ENCODE peak calls at places on chromosomes 7 and 10, in four cellular contexts. O is epithelial cell of esophagus, U is fibroblast of lung, K is fibroblast of pulmonary artery. P is an unnamed sample.

GRCh38 chr10:119933179-119933578 is 40.6 kb downstream of the SEC23IP start:
- DNase-seq in K (peak), O (no peak), U (peak), P (peak)

GRCh38 chr10:100168313-100168643 is 17.6 kb downstream of the ERLIN1 start:
- DNase-seq in O (no peak), K (no peak), U (no peak), P (no peak)

GRCh38 chr7:157276091-157276561 is 60.7 kb upstream of the DNAJB6 start:
- DNase-seq in U (no peak), K (no peak), O (no peak), P (no peak)

GRCh38 chr10:3502606-3503005 is 282.4 kb downstream of the KLF6 start:
- DNase-seq in O (no peak), K (no peak), U (no peak), P (no peak)

GRCh38 chr10:11164806-11165590 is 147.3 kb downstream of the CELF2 start:
- DNase-seq in U (peak), K (peak), O (peak), P (peak)

GRCh38 chr10:72736176-72736795 is 44.3 kb downstream of the MCU start:
- DNase-seq in K (peak), U (peak), O (peak), P (peak)

GRCh38 chr10:123614888-123615287 is 51.3 kb upstream of the GPR26 start:
- DNase-seq in O (peak), K (peak), U (peak), P (peak)

GRCh38 chr10:79386637-79387465 is 39.6 kb downstream of the PPIF start:
- DNase-seq in K (no peak), U (no peak), O (no peak), P (peak)

GRCh38 chr10:83007521-83007920 is 1131.8 kb upstream of the GHITM start:
- DNase-seq in U (no peak), O (no peak), K (no peak), P (no peak)

GRCh38 chr7:100371561-100372171 is 1.6 kb upstream of the PILRA start:
- DNase-seq in O (no peak), K (no peak), U (no peak), P (no peak)

GRCh38 chr7:44313621-44314031 is 11.8 kb downstream of the CAMK2B start:
- DNase-seq in U (no peak), O (no peak), K (no peak), P (no peak)

GRCh38 chr10:93445978-93446720 is 36.0 kb downstream of the MYOF start:
- DNase-seq in U (no peak), K (no peak), O (peak), P (peak)

GRCh38 chr10:120456143-120456625 is 843 bp upstream of the PLPP4 start:
- DNase-seq in K (no peak), U (no peak), O (no peak), P (no peak)

GRCh38 chr7:125255793-125256192 is 326.2 kb upstream of the POT1 start:
- DNase-seq in K (peak), U (no peak), O (peak), P (no peak)

GRCh38 chr7:46660402-46660801 is 739.3 kb upstream of the IGFBP3 start:
- DNase-seq in U (peak), O (no peak), K (no peak), P (no peak)

GRCh38 chr10:46520941-46521340 is 35.5 kb downstream of the GPRIN2 start:
- DNase-seq in K (peak), O (peak), U (peak), P (peak)

GRCh38 chr10:112361951-112362770 is 11.8 kb upstream of the ACSL5 start:
- DNase-seq in K (peak), U (peak), O (peak), P (peak)

GRCh38 chr10:33087142-33087541 is 129.1 kb upstream of the ITGB1 start:
- DNase-seq in O (no peak), U (no peak), K (no peak), P (peak)
- H3K4me3 ChIP-seq in O (no peak), U (no peak), K (no peak), P (no peak)

GRCh38 chr7:151518105-151518780 is 1.5 kb downstream of the RHEB start:
- DNase-seq in O (peak), K (peak), U (peak), P (peak)
- TF ChIP-seq CTCF in O (peak), K (no peak), U (no peak), P (no peak)

DNA sequence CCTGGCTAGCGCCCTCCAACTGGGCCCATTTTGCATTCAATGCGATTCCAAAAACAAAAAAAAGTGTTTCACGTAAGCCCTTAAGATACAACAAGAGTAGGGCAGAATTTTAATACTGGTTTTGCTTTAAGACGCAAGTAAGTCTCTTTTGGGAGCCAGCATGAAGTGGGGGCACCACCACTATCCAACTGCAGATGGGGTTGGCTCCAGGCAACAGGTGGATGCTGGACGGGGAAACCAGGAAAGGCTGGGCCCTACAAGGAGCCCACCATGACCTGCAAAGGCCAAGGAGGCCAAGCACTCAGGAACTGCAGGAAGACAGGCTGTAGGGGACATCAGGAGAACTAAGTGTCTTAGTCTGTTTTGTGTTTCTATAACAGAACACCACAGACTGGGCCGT is 86.5 kb upstream of the INSIG1 start:
- DNase-seq in U (no peak), O (no peak), K (no peak), P (no peak)
- H3K4me3 ChIP-seq in U (no peak), O (no peak), K (no peak), P (no peak)

GRCh38 chr10:128268015-128268722 is 141.9 kb upstream of the MKI67 start:
- DNase-seq in O (no peak), K (peak), U (peak), P (peak)
- TF ChIP-seq CTCF in O (peak), K (peak), U (peak), P (peak)

DNA sequence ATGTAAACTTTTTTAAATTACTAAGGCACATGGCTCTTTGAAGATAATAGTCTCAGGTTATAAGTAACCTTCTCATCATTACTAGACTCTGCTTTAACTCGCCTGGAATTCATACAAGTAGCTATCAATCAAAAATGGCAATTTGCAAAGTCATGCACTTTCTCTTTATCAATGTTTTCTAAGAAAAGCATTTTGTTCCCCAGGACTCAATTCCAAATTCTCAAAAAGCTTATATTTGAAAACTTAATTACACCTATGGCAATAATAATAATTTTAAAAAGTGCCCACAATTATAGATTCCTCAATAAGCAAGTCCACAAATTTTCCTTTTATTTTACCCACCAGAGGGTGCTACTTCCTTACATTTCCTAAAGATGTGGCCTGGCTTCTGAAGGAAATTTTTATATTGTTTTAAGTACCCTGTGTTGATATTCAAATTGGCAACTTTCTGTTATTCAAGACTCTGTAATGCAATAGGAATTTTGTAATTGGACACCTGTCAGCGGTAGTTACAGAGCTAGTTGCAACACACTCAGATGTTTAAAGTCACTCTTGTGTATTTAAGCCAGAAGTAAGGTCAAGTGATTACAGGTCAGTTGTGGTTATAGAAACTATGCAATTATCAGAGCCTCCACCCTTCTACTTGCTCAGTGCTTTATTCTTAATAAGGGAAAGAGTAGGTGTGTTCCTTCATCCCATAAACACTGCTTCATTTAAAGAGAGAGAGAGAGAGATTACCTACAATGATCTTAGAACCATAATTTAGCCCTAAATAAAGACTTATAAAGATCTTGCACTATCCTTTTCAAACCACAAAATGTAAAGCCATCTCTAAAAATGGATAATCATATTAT is 47.1 kb upstream of the HYAL4 start:
- DNase-seq in O (peak), K (peak), U (peak), P (peak)
- H3K4me3 ChIP-seq in O (peak), K (no peak), U (no peak), P (no peak)

GRCh38 chr7:142301923-142302550 is 44.2 kb upstream of the PRSS58 start:
- DNase-seq in U (peak), K (no peak), O (peak), P (peak)

GRCh38 chr7:142298631-142299030 is 40.8 kb upstream of the PRSS58 start:
- DNase-seq in O (no peak), K (no peak), U (no peak), P (no peak)

GRCh38 chr7:142301299-142301698 is 43.4 kb upstream of the PRSS58 start:
- DNase-seq in U (no peak), K (no peak), O (no peak), P (no peak)

GRCh38 chr7:142299226-142299625 is 41.4 kb upstream of the PRSS58 start:
- DNase-seq in K (no peak), O (no peak), U (no peak), P (no peak)

DNA sequence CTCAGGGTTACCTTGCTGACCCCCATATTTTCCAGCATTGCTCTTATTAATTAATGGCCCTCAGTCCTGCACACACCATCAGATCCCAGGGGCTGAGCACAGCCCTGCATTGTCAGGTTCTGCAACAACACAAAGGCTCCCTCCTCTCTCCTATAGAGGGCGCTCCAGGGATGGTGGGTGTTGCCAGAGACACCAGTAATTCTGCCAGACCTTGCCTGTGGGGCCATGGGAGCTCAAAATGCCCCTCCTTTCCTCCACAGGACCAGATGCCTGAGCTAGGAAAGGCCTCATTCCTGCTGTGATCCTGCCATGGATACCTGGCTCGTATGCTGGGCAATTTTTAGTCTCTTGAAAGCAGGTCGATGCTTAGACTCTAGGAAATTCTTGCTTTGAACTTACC is 42.8 kb upstream of the PRSS58 start:
- DNase-seq in U (no peak), O (no peak), K (no peak), P (no peak)
- TF ChIP-seq CTCF in U (no peak), O (peak), K (no peak), P (peak)

GRCh38 chr10:28397229-28397628 is 94.4 kb upstream of the MPP7 start:
- DNase-seq in U (no peak), O (no peak), K (no peak), P (no peak)
- H3K4me3 ChIP-seq in U (no peak), O (no peak), K (no peak), P (no peak)

DNA sequence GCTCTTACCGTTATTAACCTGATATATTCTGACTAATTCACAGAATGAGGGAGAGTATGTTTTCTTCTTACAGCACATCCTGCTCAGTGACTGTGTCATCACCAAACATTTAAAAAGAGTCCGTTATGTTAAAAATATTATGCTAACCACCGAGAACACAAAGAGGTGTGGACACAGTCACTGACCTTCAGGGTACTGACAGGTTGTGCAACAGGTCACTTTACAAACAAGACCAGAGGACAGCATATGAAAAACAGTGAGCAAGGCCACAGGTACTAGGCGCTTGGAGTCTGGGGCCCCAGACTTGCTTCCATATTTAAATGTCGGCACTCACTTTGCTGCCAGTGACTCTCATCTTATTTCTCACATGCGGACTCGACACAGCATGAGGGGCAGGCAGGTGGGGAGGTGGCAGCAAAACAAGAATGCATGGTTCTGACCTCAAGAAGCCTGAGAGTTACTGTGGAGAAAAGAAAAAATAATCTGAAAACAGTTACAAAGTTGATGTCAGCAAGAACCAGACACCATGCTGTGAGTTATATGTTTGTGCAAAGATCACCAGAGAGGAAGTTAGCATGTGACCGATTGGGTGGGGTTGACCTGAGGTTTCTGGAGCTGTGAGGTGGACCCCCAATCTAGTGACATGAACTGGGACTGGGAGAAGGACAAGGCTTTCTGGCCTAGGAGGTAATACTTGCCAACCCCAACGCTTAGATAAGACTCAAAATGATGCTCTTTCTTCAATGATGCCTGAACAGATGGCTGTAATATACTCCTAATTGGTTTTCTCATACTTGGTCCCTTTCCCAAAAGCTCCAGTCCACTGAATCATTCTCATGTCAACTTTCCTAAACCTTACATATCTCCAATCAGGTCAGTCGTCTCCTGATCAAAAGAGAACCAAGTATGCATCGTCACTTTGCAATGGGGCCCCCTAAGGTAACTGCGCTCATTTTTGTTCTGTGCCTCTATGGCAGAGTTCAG is 102.4 kb downstream of the HIPK2 start:
- DNase-seq in U (peak), K (no peak), O (no peak), P (peak)
- TF ChIP-seq CTCF in U (no peak), K (no peak), O (no peak), P (no peak)